ENCODE peak calls at places on chromosome X, in six cellular contexts. U is stimulated activated effector memory CD8-positive, alpha-beta T cell treated with anti-CD3 and anti-CD28 coated beads, Interleukin-12 subunit alpha, Interleukin-12 subunit beta, amount 100 ng/mL, for 72 hours; C is natural killer cell treated with Interleukin-12 subunit alpha and Interleukin-12 subunit beta and Interleukin-15 and Interleukin-18, amount 100 ng/mL, for 72 hours; G is mucosa of descending colon; B is hypothalamus; F is stimulated activated CD4-positive, alpha-beta T cell treated with anti-CD3 and anti-CD28 coated beads, Interleukin-4, amount 100 ng/mL, for 4 hours. X is an unnamed sample.

GRCh38 chrX:20639115-20639514 is 372.4 kb upstream of the RPS6KA3 start:
- DNase-seq in B (no peak), U (no peak), F (no peak), G (no peak), C (no peak), X (no peak)

GRCh38 chrX:118495061-118495921 is at the start of gene DOCK11:
- DNase-seq in B (peak), C (peak), F (peak), U (peak), G (peak), X (peak)

GRCh38 chrX:147180886-147181285 is 366.3 kb upstream of the CXorf51A start:
- DNase-seq in B (no peak), C (no peak), U (no peak), G (no peak), F (no peak), X (no peak)

GRCh38 chrX:3271485-3272186 is 74.8 kb downstream of the MXRA5 start:
- DNase-seq in F (no peak), U (no peak), C (no peak), B (no peak), G (no peak), X (no peak)

GRCh38 chrX:15834051-15834450 is 20.6 kb downstream of the AP1S2 start:
- DNase-seq in B (no peak), F (no peak), C (no peak), G (no peak), U (no peak), X (no peak)

GRCh38 chrX:106752101-106752678 is 25.7 kb downstream of the RNF128 start:
- DNase-seq in F (no peak), C (no peak), G (no peak), U (no peak), B (no peak), X (no peak)

GRCh38 chrX:131677655-131678628 is 134.1 kb downstream of the OR13H1 start:
- DNase-seq in U (peak), G (no peak), B (no peak), C (peak), F (peak), X (peak)

GRCh38 chrX:111282991-111283390 is 12.7 kb upstream of the CAPN6 start:
- DNase-seq in F (no peak), B (no peak), C (no peak), U (no peak), G (no peak), X (no peak)

GRCh38 chrX:24148535-24149345 is 789 bp upstream of the ZFX start:
- DNase-seq in C (no peak), B (no peak), F (no peak), G (no peak), U (peak), X (no peak)

GRCh38 chrX:12269484-12269883 is 131.2 kb downstream of the FRMPD4 start:
- DNase-seq in C (no peak), B (no peak), F (no peak), G (no peak), U (no peak), X (no peak)

GRCh38 chrX:71067079-71067478 is 1.1 kb downstream of the SNX12 start:
- DNase-seq in C (no peak), G (no peak), B (no peak), U (no peak), F (no peak), X (no peak)

GRCh38 chrX:102517331-102517730 is 792 bp upstream of the TMSB15A start:
- DNase-seq in B (no peak), C (no peak), U (no peak), F (no peak), G (no peak), X (no peak)

GRCh38 chrX:9816094-9816700 is 30.0 kb downstream of the SHROOM2 start:
- DNase-seq in G (no peak), U (no peak), F (no peak), C (no peak), B (no peak), X (no peak)

GRCh38 chrX:150100261-150100660 is 162.0 kb upstream of the EOLA2 start:
- DNase-seq in G (no peak), F (no peak), B (no peak), U (no peak), C (no peak), X (no peak)

GRCh38 chrX:96752776-96753175 is 68.1 kb downstream of the DIAPH2 start:
- DNase-seq in G (no peak), F (no peak), B (no peak), C (no peak), U (no peak), X (no peak)

GRCh38 chrX:768596-768995 is 138.0 kb downstream of the SHOX start:
- DNase-seq in C (no peak), G (no peak), F (no peak), U (no peak), B (no peak), X (no peak)

X was measured in right lobe of liver.